ENCODE peak calls at places on chromosomes 7 and 10, in four cellular contexts. One of them, this sample, is unnamed.

GRCh38 chr10:48634984-48635557 is 30.2 kb upstream of the ARHGAP22 start:
- DNase-seq in K562: no peak
- DNase-seq in HL-60: no peak
- DNase-seq in GM12878: no peak
- DNase-seq in this sample: no peak

GRCh38 chr7:7438851-7439250 is 96.8 kb downstream of the COL28A1 start:
- DNase-seq in K562: no peak
- DNase-seq in HL-60: no peak
- DNase-seq in GM12878: no peak
- DNase-seq in this sample: no peak

GRCh38 chr7:30674876-30675275 is 7.4 kb downstream of the CRHR2 start:
- DNase-seq in K562: no peak
- DNase-seq in HL-60: no peak
- DNase-seq in GM12878: no peak
- DNase-seq in this sample: no peak

GRCh38 chr10:102409604-102410426 is 8.8 kb downstream of the PSD start:
- DNase-seq in K562: no peak
- DNase-seq in HL-60: no peak
- DNase-seq in GM12878: no peak
- DNase-seq in this sample: peak

GRCh38 chr7:69803699-69804516 is 205.6 kb downstream of the AUTS2 start:
- DNase-seq in K562: no peak
- DNase-seq in HL-60: no peak
- DNase-seq in GM12878: peak
- DNase-seq in this sample: peak

GRCh38 chr7:92925876-92926696 is 89.7 kb upstream of the CDK6 start:
- DNase-seq in K562: no peak
- DNase-seq in HL-60: no peak
- DNase-seq in GM12878: no peak
- DNase-seq in this sample: no peak

GRCh38 chr10:120981601-120982381 is 130.6 kb downstream of the WDR11 start:
- DNase-seq in K562: no peak
- DNase-seq in HL-60: no peak
- DNase-seq in GM12878: no peak
- DNase-seq in this sample: no peak

GRCh38 chr7:103857435-103857834 is 132.0 kb downstream of the RELN start:
- DNase-seq in K562: no peak
- DNase-seq in HL-60: no peak
- DNase-seq in GM12878: no peak
- DNase-seq in this sample: no peak

GRCh38 chr7:120857558-120858298 is at the start of gene TSPAN12:
- DNase-seq in K562: peak
- DNase-seq in HL-60: peak
- DNase-seq in GM12878: no peak
- DNase-seq in this sample: peak

GRCh38 chr10:71068811-71069411 is 143.5 kb upstream of the UNC5B start:
- DNase-seq in K562: no peak
- DNase-seq in HL-60: no peak
- DNase-seq in GM12878: no peak
- DNase-seq in this sample: no peak

GRCh38 chr10:113131611-113132330 is 181.7 kb downstream of the TCF7L2 start:
- DNase-seq in K562: no peak
- DNase-seq in HL-60: no peak
- DNase-seq in GM12878: no peak
- DNase-seq in this sample: no peak

GRCh38 chr7:125668321-125668993 is 738.8 kb upstream of the POT1 start:
- DNase-seq in K562: no peak
- DNase-seq in HL-60: no peak
- DNase-seq in GM12878: no peak
- DNase-seq in this sample: no peak

GRCh38 chr10:110462308-110463095 is 35.2 kb upstream of the DUSP5 start:
- DNase-seq in K562: no peak
- DNase-seq in HL-60: no peak
- DNase-seq in GM12878: no peak
- DNase-seq in this sample: no peak

GRCh38 chr10:44466236-44466635 is 81.3 kb upstream of the CXCL12 start:
- DNase-seq in K562: no peak
- DNase-seq in HL-60: no peak
- DNase-seq in GM12878: no peak
- DNase-seq in this sample: no peak

GRCh38 chr10:111934926-111935325 is 248.6 kb downstream of the GPAM start:
- DNase-seq in K562: no peak
- DNase-seq in HL-60: no peak
- DNase-seq in GM12878: no peak
- DNase-seq in this sample: no peak

GRCh38 chr7:124031919-124032318 is 948 bp downstream of the TMEM229A start:
- DNase-seq in K562: no peak
- DNase-seq in HL-60: no peak
- DNase-seq in GM12878: no peak
- DNase-seq in this sample: no peak

GRCh38 chr10:33489606-33490176 is 155.2 kb upstream of the NRP1 start:
- DNase-seq in K562: no peak
- DNase-seq in HL-60: no peak
- DNase-seq in GM12878: no peak
- DNase-seq in this sample: no peak

GRCh38 chr10:86347856-86348255 is 18.7 kb downstream of the GRID1 start:
- DNase-seq in K562: no peak
- DNase-seq in HL-60: no peak
- DNase-seq in GM12878: no peak
- DNase-seq in this sample: no peak

GRCh38 chr7:1460757-1461639 is 1.7 kb upstream of the MICALL2 start:
- DNase-seq in K562: peak
- DNase-seq in HL-60: peak
- DNase-seq in GM12878: no peak
- DNase-seq in this sample: no peak

GRCh38 chr7:41817386-41817785 is 114.5 kb upstream of the INHBA start:
- DNase-seq in K562: no peak
- DNase-seq in HL-60: no peak
- DNase-seq in GM12878: no peak
- DNase-seq in this sample: no peak

GRCh38 chr7:95473276-95473985 is 12.3 kb upstream of the ASB4 start:
- DNase-seq in K562: no peak
- DNase-seq in HL-60: no peak
- DNase-seq in GM12878: no peak
- DNase-seq in this sample: no peak

GRCh38 chr10:42875792-42876191 is 93.2 kb downstream of the BMS1 start:
- DNase-seq in K562: no peak
- DNase-seq in HL-60: no peak
- DNase-seq in GM12878: no peak
- DNase-seq in this sample: no peak

GRCh38 chr10:30435068-30435422 is 1.1 kb downstream of the MAP3K8 start:
- DNase-seq in K562: no peak
- DNase-seq in HL-60: peak
- DNase-seq in GM12878: no peak
- DNase-seq in this sample: no peak

GRCh38 chr10:48594799-48595198 is 10.1 kb downstream of the ARHGAP22 start:
- DNase-seq in K562: no peak
- DNase-seq in HL-60: no peak
- DNase-seq in GM12878: no peak
- DNase-seq in this sample: no peak

GRCh38 chr10:70804424-70804814 is 11.3 kb upstream of the SGPL1 start:
- DNase-seq in K562: no peak
- DNase-seq in HL-60: no peak
- DNase-seq in GM12878: no peak
- DNase-seq in this sample: no peak

GRCh38 chr10:63267414-63268138 is 134.4 kb downstream of the NRBF2 start:
- DNase-seq in K562: peak
- DNase-seq in HL-60: peak
- DNase-seq in GM12878: no peak
- DNase-seq in this sample: no peak

GRCh38 chr7:13042605-13043236 is 355.3 kb downstream of the ARL4A start:
- DNase-seq in K562: no peak
- DNase-seq in HL-60: no peak
- DNase-seq in GM12878: no peak
- DNase-seq in this sample: no peak

GRCh38 chr7:155191901-155192478 is 105.7 kb upstream of the INSIG1 start:
- DNase-seq in K562: no peak
- DNase-seq in HL-60: no peak
- DNase-seq in GM12878: no peak
- DNase-seq in this sample: no peak

GRCh38 chr10:87925570-87925969 is 62.1 kb downstream of the PTEN start:
- DNase-seq in K562: no peak
- DNase-seq in HL-60: no peak
- DNase-seq in GM12878: no peak
- DNase-seq in this sample: no peak

DNA sequence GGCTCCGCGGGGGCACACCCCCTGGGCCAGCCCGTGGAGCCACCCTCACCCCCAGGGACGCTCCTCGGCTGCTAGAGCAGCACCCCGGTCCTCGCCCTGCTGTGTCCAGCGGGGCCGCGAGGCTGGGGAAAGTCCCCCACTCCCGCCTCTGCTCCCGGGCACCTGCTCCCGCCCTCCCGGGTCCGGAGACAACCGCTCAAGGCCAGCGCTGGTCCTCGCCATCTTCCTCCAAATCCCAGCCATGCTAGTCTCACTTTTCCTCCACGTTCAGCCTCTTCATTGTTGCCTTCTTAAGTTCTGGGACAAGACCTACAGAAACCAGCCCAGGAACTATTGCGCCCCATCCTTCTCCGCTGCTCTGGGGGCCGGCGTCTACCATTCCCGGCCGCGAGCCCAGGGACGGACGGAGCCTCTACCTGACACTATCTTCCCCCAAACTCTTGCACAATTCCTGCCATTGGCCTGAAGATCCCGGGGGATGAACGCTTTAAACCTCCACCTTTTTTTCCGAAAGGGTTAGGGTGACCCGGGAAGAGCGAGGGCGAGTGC is 4.8 kb upstream of the KCP start:
- DNase-seq in K562: no peak
- DNase-seq in HL-60: no peak
- DNase-seq in GM12878: no peak
- DNase-seq in this sample: no peak
- TF ChIP-seq SPI1 in K562: no peak
- TF ChIP-seq SPI1 in HL-60: no peak
- TF ChIP-seq SPI1 in GM12878: no peak
- TF ChIP-seq SPI1 in this sample: no peak

DNA sequence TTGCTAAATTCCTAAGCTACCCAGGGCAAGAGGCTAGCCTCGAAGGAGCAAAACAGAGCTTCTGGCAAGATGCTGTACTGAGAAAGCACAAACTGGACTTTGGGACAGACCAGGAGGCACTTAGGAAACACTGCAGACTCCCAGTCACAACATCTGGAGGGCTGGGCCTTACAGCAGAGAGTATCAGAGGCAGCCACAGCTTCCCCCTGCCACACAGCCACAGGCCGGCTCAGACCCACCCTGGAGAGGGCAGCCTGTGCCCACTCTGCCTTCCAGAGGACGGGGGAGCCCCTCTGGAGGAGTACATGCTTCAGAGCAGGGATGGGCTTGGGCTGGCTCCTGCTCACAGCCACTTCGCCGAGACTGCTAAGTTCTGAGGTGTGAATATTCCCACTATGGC is 17.4 kb downstream of the ESYT2 start:
- DNase-seq in K562: no peak
- DNase-seq in HL-60: no peak
- DNase-seq in GM12878: no peak
- DNase-seq in this sample: no peak
- TF ChIP-seq POLR2AphosphoS5 in K562: no peak
- TF ChIP-seq POLR2AphosphoS5 in HL-60: no peak
- TF ChIP-seq POLR2AphosphoS5 in GM12878: no peak
- TF ChIP-seq POLR2AphosphoS5 in this sample: no peak

DNA sequence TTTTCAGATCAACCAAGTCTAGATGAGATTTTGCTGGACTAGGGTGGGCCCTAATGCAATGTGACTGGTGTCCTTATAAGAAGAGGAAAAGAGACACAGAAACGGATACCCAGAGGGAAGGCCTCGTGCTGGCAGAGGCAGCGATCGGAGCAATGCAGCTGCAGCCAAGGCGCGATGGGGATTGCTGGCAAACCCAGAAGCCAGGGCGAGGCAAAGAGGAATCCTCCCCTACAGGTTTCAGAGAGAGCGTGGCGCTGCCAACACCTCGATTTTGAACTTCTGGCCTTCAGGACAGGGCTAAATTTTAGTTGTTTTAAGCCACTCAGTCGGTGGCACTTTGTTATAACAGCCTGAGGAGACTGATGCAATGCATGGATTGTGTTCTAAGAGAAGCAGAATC is 157.1 kb upstream of the RHEB start:
- DNase-seq in K562: no peak
- DNase-seq in HL-60: no peak
- DNase-seq in GM12878: no peak
- DNase-seq in this sample: no peak
- TF ChIP-seq SPI1 in K562: no peak
- TF ChIP-seq SPI1 in HL-60: no peak
- TF ChIP-seq SPI1 in GM12878: no peak
- TF ChIP-seq SPI1 in this sample: no peak

GRCh38 chr7:106566672-106567071 is 94.3 kb downstream of the CCDC71L start:
- DNase-seq in K562: no peak
- DNase-seq in HL-60: no peak
- DNase-seq in GM12878: no peak
- DNase-seq in this sample: no peak
- TF ChIP-seq POLR2AphosphoS5 in K562: no peak
- TF ChIP-seq POLR2AphosphoS5 in HL-60: no peak
- TF ChIP-seq POLR2AphosphoS5 in GM12878: no peak
- TF ChIP-seq POLR2AphosphoS5 in this sample: no peak

GRCh38 chr10:60821661-60822060 is 43.4 kb downstream of the CDK1 start:
- DNase-seq in K562: no peak
- DNase-seq in HL-60: no peak
- DNase-seq in GM12878: no peak
- DNase-seq in this sample: no peak

GRCh38 chr10:60817135-60817805 is 39.0 kb downstream of the CDK1 start:
- DNase-seq in K562: no peak
- DNase-seq in HL-60: no peak
- DNase-seq in GM12878: no peak
- DNase-seq in this sample: no peak

GRCh38 chr10:60818134-60818770 is 40.0 kb downstream of the CDK1 start:
- DNase-seq in K562: no peak
- DNase-seq in HL-60: no peak
- DNase-seq in GM12878: no peak
- DNase-seq in this sample: no peak

GRCh38 chr10:60819271-60819670 is 41.0 kb downstream of the CDK1 start:
- DNase-seq in K562: no peak
- DNase-seq in HL-60: no peak
- DNase-seq in GM12878: no peak
- DNase-seq in this sample: no peak

DNA sequence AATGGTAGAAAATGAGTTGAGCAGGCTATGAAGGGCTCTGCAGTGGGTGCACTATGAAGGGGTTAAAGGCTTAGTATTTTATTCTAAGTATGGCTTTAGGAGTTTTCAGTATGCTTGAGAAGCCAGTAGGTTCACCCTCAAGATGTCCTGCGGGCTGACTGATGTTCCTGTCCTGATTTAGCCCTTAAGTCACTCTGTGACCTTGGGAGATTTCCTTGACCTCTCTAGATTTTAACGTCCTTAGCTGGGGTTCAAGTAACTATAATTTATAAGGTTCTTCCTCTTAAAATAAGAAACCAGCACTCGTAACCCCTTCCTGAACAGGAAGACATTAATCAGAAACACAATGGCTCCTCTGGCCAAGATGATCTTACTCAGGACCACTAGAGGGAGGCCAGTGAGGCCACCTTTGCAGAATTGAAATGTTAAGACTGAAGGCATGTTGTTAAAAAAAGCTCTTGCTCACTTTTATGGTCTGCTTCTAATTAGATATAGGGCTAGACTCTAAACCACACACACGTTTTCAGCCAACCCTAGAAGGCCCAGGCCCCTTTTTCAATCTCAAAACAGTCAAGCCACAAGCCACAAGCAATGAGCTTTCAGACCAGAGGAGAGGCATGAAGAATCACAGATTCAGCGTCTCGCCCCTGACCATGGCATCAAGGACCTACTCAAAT is 42.0 kb downstream of the CDK1 start:
- DNase-seq in K562: no peak
- DNase-seq in HL-60: no peak
- DNase-seq in GM12878: peak
- DNase-seq in this sample: no peak
- TF ChIP-seq SPI1 in K562: no peak
- TF ChIP-seq SPI1 in HL-60: no peak
- TF ChIP-seq SPI1 in GM12878: no peak
- TF ChIP-seq SPI1 in this sample: no peak